ENCODE peak calls at places on chromosomes 13 and 19, in seven cellular contexts. One of them, this sample, is unnamed.

GRCh38 chr19:9065457-9066014 is 21.3 kb upstream of the OR1M1 start:
- DNase-seq in bronchial epithelial cell: no peak
- DNase-seq in right lobe of liver: no peak
- DNase-seq in MM.1S: no peak
- DNase-seq in Peyer's patch: no peak
- DNase-seq in cardiac fibroblast: no peak
- DNase-seq in thoracic aorta: no peak
- DNase-seq in this sample: no peak

GRCh38 chr13:65966991-65967451 is 1263.1 kb downstream of the PCDH9 start:
- DNase-seq in MM.1S: no peak
- DNase-seq in right lobe of liver: no peak
- DNase-seq in thoracic aorta: no peak
- DNase-seq in Peyer's patch: no peak
- DNase-seq in bronchial epithelial cell: peak
- DNase-seq in cardiac fibroblast: peak
- DNase-seq in this sample: no peak

GRCh38 chr13:30551194-30551593 is 66.5 kb upstream of the USPL1 start:
- DNase-seq in Peyer's patch: no peak
- DNase-seq in thoracic aorta: no peak
- DNase-seq in right lobe of liver: no peak
- DNase-seq in bronchial epithelial cell: peak
- DNase-seq in cardiac fibroblast: peak
- DNase-seq in MM.1S: peak
- DNase-seq in this sample: peak

GRCh38 chr13:35164324-35164932 is 222.4 kb downstream of the NBEA start:
- DNase-seq in MM.1S: peak
- DNase-seq in Peyer's patch: no peak
- DNase-seq in right lobe of liver: no peak
- DNase-seq in bronchial epithelial cell: peak
- DNase-seq in thoracic aorta: no peak
- DNase-seq in cardiac fibroblast: peak
- DNase-seq in this sample: peak

GRCh38 chr19:4077800-4078683 is 11.3 kb upstream of the ZBTB7A start:
- DNase-seq in thoracic aorta: no peak
- DNase-seq in Peyer's patch: peak
- DNase-seq in right lobe of liver: peak
- DNase-seq in bronchial epithelial cell: no peak
- DNase-seq in MM.1S: peak
- DNase-seq in cardiac fibroblast: peak
- DNase-seq in this sample: peak

GRCh38 chr19:12331211-12331941 is 2.1 kb downstream of the ZNF563 start:
- DNase-seq in Peyer's patch: no peak
- DNase-seq in MM.1S: no peak
- DNase-seq in cardiac fibroblast: no peak
- DNase-seq in right lobe of liver: peak
- DNase-seq in bronchial epithelial cell: no peak
- DNase-seq in thoracic aorta: no peak
- DNase-seq in this sample: no peak

GRCh38 chr13:99436686-99437416 is 64.4 kb upstream of the TM9SF2 start:
- DNase-seq in right lobe of liver: peak
- DNase-seq in bronchial epithelial cell: peak
- DNase-seq in thoracic aorta: peak
- DNase-seq in MM.1S: peak
- DNase-seq in cardiac fibroblast: peak
- DNase-seq in Peyer's patch: peak
- DNase-seq in this sample: peak

GRCh38 chr13:113766035-113766800 is 7.2 kb downstream of the TMEM255B start:
- DNase-seq in right lobe of liver: no peak
- DNase-seq in cardiac fibroblast: no peak
- DNase-seq in Peyer's patch: peak
- DNase-seq in MM.1S: no peak
- DNase-seq in thoracic aorta: no peak
- DNase-seq in bronchial epithelial cell: no peak
- DNase-seq in this sample: no peak

GRCh38 chr19:17779281-17779930 is 15.5 kb upstream of the B3GNT3 start:
- DNase-seq in thoracic aorta: no peak
- DNase-seq in cardiac fibroblast: peak
- DNase-seq in Peyer's patch: peak
- DNase-seq in right lobe of liver: peak
- DNase-seq in bronchial epithelial cell: peak
- DNase-seq in MM.1S: no peak
- DNase-seq in this sample: peak

GRCh38 chr13:64054306-64054705 is 2638.7 kb upstream of the PCDH20 start:
- DNase-seq in MM.1S: no peak
- DNase-seq in thoracic aorta: no peak
- DNase-seq in bronchial epithelial cell: no peak
- DNase-seq in cardiac fibroblast: peak
- DNase-seq in Peyer's patch: no peak
- DNase-seq in right lobe of liver: no peak
- DNase-seq in this sample: no peak

GRCh38 chr13:101429733-101430132 is 13.4 kb upstream of the NALCN start:
- DNase-seq in thoracic aorta: no peak
- DNase-seq in right lobe of liver: no peak
- DNase-seq in bronchial epithelial cell: peak
- DNase-seq in Peyer's patch: no peak
- DNase-seq in MM.1S: no peak
- DNase-seq in cardiac fibroblast: no peak
- DNase-seq in this sample: no peak

GRCh38 chr13:20306039-20306438 is 73.9 kb upstream of the GJB6 start:
- DNase-seq in thoracic aorta: no peak
- DNase-seq in bronchial epithelial cell: no peak
- DNase-seq in MM.1S: no peak
- DNase-seq in cardiac fibroblast: no peak
- DNase-seq in right lobe of liver: no peak
- DNase-seq in Peyer's patch: no peak
- DNase-seq in this sample: no peak

GRCh38 chr13:70362820-70363219 is 254.6 kb upstream of the KLHL1 start:
- DNase-seq in thoracic aorta: no peak
- DNase-seq in bronchial epithelial cell: no peak
- DNase-seq in Peyer's patch: no peak
- DNase-seq in cardiac fibroblast: no peak
- DNase-seq in right lobe of liver: no peak
- DNase-seq in MM.1S: no peak
- DNase-seq in this sample: no peak

GRCh38 chr13:52137489-52137888 is 8.6 kb upstream of the NEK5 start:
- DNase-seq in bronchial epithelial cell: no peak
- DNase-seq in thoracic aorta: no peak
- DNase-seq in cardiac fibroblast: no peak
- DNase-seq in Peyer's patch: no peak
- DNase-seq in MM.1S: no peak
- DNase-seq in right lobe of liver: no peak
- DNase-seq in this sample: no peak

GRCh38 chr13:64338671-64339070 is 2891.5 kb downstream of the PCDH9 start:
- DNase-seq in thoracic aorta: no peak
- DNase-seq in Peyer's patch: no peak
- DNase-seq in bronchial epithelial cell: no peak
- DNase-seq in MM.1S: no peak
- DNase-seq in cardiac fibroblast: no peak
- DNase-seq in right lobe of liver: no peak
- DNase-seq in this sample: no peak

GRCh38 chr13:44876782-44877324 is 112.4 kb downstream of the NUFIP1 start:
- DNase-seq in cardiac fibroblast: no peak
- DNase-seq in bronchial epithelial cell: no peak
- DNase-seq in right lobe of liver: no peak
- DNase-seq in Peyer's patch: no peak
- DNase-seq in MM.1S: no peak
- DNase-seq in thoracic aorta: no peak
- DNase-seq in this sample: no peak

GRCh38 chr19:32067686-32068085 is 277.7 kb upstream of the ZNF507 start:
- DNase-seq in cardiac fibroblast: no peak
- DNase-seq in bronchial epithelial cell: no peak
- DNase-seq in Peyer's patch: no peak
- DNase-seq in thoracic aorta: no peak
- DNase-seq in right lobe of liver: no peak
- DNase-seq in MM.1S: no peak
- DNase-seq in this sample: no peak

GRCh38 chr13:40130871-40131636 is 475.6 kb downstream of the COG6 start:
- DNase-seq in cardiac fibroblast: peak
- DNase-seq in Peyer's patch: no peak
- DNase-seq in right lobe of liver: no peak
- DNase-seq in MM.1S: no peak
- DNase-seq in thoracic aorta: no peak
- DNase-seq in bronchial epithelial cell: peak
- DNase-seq in this sample: peak

GRCh38 chr13:74210693-74211393 is 76.6 kb upstream of the KLF12 start:
- DNase-seq in Peyer's patch: no peak
- DNase-seq in thoracic aorta: peak
- DNase-seq in MM.1S: no peak
- DNase-seq in cardiac fibroblast: peak
- DNase-seq in right lobe of liver: no peak
- DNase-seq in bronchial epithelial cell: peak
- DNase-seq in this sample: peak

GRCh38 chr13:43648733-43649132 is 138.0 kb downstream of the ENOX1 start:
- DNase-seq in thoracic aorta: no peak
- DNase-seq in Peyer's patch: no peak
- DNase-seq in MM.1S: no peak
- DNase-seq in bronchial epithelial cell: no peak
- DNase-seq in cardiac fibroblast: peak
- DNase-seq in right lobe of liver: no peak
- DNase-seq in this sample: no peak

DNA sequence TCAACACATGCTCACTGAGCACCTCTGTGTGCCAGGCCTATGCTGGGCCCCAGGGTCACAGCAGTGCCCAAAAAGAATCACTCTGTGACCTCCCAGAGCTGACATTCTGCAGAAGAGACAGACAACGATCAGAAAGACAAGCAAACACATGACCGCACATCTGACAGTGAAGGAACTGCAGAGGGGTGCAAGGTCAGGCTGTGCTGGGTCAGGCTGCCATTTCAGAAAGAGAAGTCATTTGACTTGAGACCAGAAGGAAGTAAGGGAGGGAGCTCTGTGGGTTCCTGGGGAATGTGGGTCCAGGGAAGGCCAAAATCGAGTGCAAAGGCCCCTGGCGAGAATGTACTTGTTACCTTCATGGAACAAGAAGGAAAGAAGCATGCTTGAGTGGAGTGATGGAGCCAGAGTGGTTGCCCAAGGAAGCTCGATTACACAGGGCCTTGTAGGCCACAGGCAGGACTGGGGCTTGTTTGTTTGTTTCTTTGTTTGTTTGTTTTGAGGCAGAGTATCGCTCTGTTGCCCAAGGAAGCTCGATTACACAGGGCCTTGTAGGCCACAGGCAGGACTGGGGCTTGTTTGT is 11.4 kb upstream of the CD22 start:
- DNase-seq in cardiac fibroblast: no peak
- DNase-seq in thoracic aorta: no peak
- DNase-seq in bronchial epithelial cell: no peak
- DNase-seq in Peyer's patch: no peak
- DNase-seq in MM.1S: no peak
- DNase-seq in right lobe of liver: no peak
- DNase-seq in this sample: no peak
- H3K4me3 ChIP-seq in cardiac fibroblast: no peak
- H3K4me3 ChIP-seq in thoracic aorta: no peak
- H3K4me3 ChIP-seq in bronchial epithelial cell: no peak
- H3K4me3 ChIP-seq in Peyer's patch: no peak
- H3K4me3 ChIP-seq in MM.1S: no peak
- H3K4me3 ChIP-seq in right lobe of liver: no peak
- H3K4me3 ChIP-seq in this sample: no peak

DNA sequence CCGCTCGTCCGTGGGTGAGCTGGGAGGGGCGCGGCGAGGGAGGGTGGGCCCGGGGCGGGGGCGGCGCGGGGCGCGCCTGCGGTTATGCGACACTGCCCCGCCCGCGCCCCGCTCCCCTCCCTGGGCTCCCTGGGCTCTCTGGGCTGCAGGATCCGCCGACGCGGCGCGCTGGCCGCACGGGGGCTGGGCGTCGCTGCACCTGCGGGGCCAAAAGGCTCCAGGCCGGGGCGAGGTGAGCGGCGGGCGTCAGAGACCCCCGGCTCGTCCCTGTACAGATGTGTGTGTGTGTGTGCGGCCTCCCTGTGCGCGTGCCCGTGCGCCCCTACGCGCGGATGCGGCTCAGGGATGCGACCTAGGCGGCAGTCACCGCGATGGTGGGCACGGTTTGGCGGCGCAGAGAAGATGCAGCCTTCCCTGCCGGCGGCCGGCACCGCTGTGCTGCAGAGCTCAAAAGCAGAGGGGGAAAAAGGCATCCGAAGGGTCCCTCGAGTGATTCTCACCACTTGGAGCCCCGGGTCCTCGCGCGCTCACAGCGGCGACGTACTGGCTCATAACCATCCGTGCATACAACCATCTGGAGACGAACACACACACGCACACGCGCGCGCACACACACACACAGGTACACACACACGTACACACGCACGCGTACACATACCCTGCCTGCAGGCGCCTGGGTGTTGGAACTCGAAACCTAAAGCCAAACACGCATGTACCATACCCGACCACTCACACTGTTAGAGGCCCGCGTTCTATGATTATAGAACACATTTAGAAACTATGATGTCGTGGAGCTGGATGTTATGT is 704 bp downstream of the ATP8A2 start:
- DNase-seq in bronchial epithelial cell: no peak
- DNase-seq in MM.1S: no peak
- DNase-seq in cardiac fibroblast: no peak
- DNase-seq in Peyer's patch: no peak
- DNase-seq in thoracic aorta: no peak
- DNase-seq in right lobe of liver: no peak
- DNase-seq in this sample: no peak
- H3K4me3 ChIP-seq in bronchial epithelial cell: peak
- H3K4me3 ChIP-seq in MM.1S: no peak
- H3K4me3 ChIP-seq in cardiac fibroblast: peak
- H3K4me3 ChIP-seq in Peyer's patch: peak
- H3K4me3 ChIP-seq in thoracic aorta: peak
- H3K4me3 ChIP-seq in right lobe of liver: no peak
- H3K4me3 ChIP-seq in this sample: no peak

GRCh38 chr13:73064991-73065390 is 6.2 kb downstream of the KLF5 start:
- DNase-seq in bronchial epithelial cell: no peak
- DNase-seq in right lobe of liver: no peak
- DNase-seq in thoracic aorta: no peak
- DNase-seq in Peyer's patch: no peak
- DNase-seq in cardiac fibroblast: peak
- DNase-seq in MM.1S: no peak
- DNase-seq in this sample: no peak
- H3K4me3 ChIP-seq in bronchial epithelial cell: peak
- H3K4me3 ChIP-seq in right lobe of liver: no peak
- H3K4me3 ChIP-seq in thoracic aorta: no peak
- H3K4me3 ChIP-seq in Peyer's patch: no peak
- H3K4me3 ChIP-seq in cardiac fibroblast: no peak
- H3K4me3 ChIP-seq in MM.1S: no peak
- H3K4me3 ChIP-seq in this sample: no peak

DNA sequence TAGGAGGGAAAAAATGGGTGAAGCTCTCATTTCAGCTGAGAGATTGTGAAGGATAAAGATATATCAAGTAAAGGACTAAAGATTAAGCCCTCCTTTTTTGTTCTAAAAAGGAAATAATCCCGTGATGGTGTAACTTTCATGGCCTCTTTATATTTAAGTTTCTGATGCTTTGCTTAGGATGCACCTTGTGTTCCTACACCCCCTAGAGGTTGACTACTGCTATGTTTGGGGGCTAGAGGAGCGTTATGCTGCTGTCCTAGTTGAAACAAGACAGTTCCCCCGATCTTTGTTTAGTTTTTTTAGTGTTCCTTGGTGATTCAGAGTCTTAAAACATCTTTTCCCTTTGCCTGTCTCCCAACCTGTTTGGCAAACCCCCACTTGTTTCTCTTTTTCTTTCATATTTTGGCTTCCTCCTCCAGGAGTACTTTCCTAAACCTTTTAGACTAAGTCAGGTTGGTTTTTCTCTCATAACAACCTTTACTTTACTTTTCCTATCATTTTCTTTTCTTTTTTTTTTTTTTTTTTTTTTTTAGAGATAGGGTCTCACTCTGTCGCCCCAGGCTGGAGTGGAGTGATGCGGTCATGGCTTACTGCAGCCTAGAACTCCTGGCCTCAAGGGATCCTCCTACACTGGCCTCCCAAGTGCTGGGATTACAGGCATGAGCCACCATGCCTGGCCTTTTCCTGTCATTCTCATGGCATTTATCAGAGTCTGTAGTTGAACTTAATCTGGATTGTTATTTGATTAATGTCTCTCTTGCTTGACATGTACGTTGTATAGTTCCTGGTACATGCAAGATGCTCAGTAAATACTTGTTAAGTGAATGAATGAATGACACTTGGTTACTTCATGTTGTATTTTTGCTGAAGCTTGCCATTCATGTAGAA is 2.8 kb downstream of the UBA2 start:
- DNase-seq in bronchial epithelial cell: peak
- DNase-seq in right lobe of liver: no peak
- DNase-seq in MM.1S: peak
- DNase-seq in cardiac fibroblast: peak
- DNase-seq in thoracic aorta: no peak
- DNase-seq in Peyer's patch: no peak
- DNase-seq in this sample: peak
- H3K4me3 ChIP-seq in bronchial epithelial cell: no peak
- H3K4me3 ChIP-seq in right lobe of liver: no peak
- H3K4me3 ChIP-seq in MM.1S: peak
- H3K4me3 ChIP-seq in cardiac fibroblast: no peak
- H3K4me3 ChIP-seq in thoracic aorta: peak
- H3K4me3 ChIP-seq in Peyer's patch: no peak
- H3K4me3 ChIP-seq in this sample: peak